ENCODE peak calls at places on chromosomes 13 and 19, in four cellular contexts. One of them, this sample, is unnamed.

GRCh38 chr13:19822673-19823072 is 39.9 kb upstream of the PSPC1 start:
- DNase-seq in Jurkat, Clone E6-1: no peak
- DNase-seq in astrocyte of the spinal cord: no peak
- DNase-seq in fibroblast of mammary gland: peak; percentile 13
- DNase-seq in this sample: no peak

GRCh38 chr13:99374994-99375805 is 68.0 kb upstream of the GPR183 start:
- DNase-seq in Jurkat, Clone E6-1: no peak
- DNase-seq in astrocyte of the spinal cord: no peak
- DNase-seq in fibroblast of mammary gland: no peak
- DNase-seq in this sample: no peak

GRCh38 chr19:57978586-57979289 is 4.4 kb upstream of the C19orf18 start:
- DNase-seq in Jurkat, Clone E6-1: no peak
- DNase-seq in astrocyte of the spinal cord: peak; percentile 31
- DNase-seq in fibroblast of mammary gland: peak; percentile 8
- DNase-seq in this sample: peak; percentile 8

GRCh38 chr13:33352520-33352919 is 67.0 kb upstream of the STARD13 start:
- DNase-seq in Jurkat, Clone E6-1: no peak
- DNase-seq in astrocyte of the spinal cord: no peak
- DNase-seq in fibroblast of mammary gland: no peak
- DNase-seq in this sample: no peak

GRCh38 chr19:6536138-6536671 is 5.4 kb downstream of the TNFSF9 start:
- DNase-seq in Jurkat, Clone E6-1: peak; percentile 99
- DNase-seq in astrocyte of the spinal cord: peak; percentile 13
- DNase-seq in fibroblast of mammary gland: peak; percentile 41
- DNase-seq in this sample: peak; percentile 33

GRCh38 chr13:99687728-99688397 is 186.6 kb downstream of the TM9SF2 start:
- DNase-seq in Jurkat, Clone E6-1: no peak
- DNase-seq in astrocyte of the spinal cord: peak; percentile 64
- DNase-seq in fibroblast of mammary gland: no peak
- DNase-seq in this sample: no peak

GRCh38 chr13:36006895-36007294 is 124.3 kb downstream of the DCLK1 start:
- DNase-seq in Jurkat, Clone E6-1: no peak
- DNase-seq in astrocyte of the spinal cord: no peak
- DNase-seq in fibroblast of mammary gland: no peak
- DNase-seq in this sample: no peak

GRCh38 chr13:59112375-59112774 is 1051.4 kb downstream of the DIAPH3 start:
- DNase-seq in Jurkat, Clone E6-1: peak; percentile 16
- DNase-seq in astrocyte of the spinal cord: peak; percentile 98
- DNase-seq in fibroblast of mammary gland: peak; percentile 96
- DNase-seq in this sample: peak; percentile 12

GRCh38 chr19:41816761-41817160 is 20.4 kb downstream of the CEACAM3 start:
- DNase-seq in Jurkat, Clone E6-1: no peak
- DNase-seq in astrocyte of the spinal cord: no peak
- DNase-seq in fibroblast of mammary gland: no peak
- DNase-seq in this sample: no peak

GRCh38 chr13:19185086-19185864 is 3.7 kb upstream of the TUBA3C start:
- DNase-seq in Jurkat, Clone E6-1: no peak
- DNase-seq in astrocyte of the spinal cord: no peak
- DNase-seq in fibroblast of mammary gland: no peak
- DNase-seq in this sample: no peak

GRCh38 chr13:53605306-53605705 is 576.7 kb downstream of the OLFM4 start:
- DNase-seq in Jurkat, Clone E6-1: no peak
- DNase-seq in astrocyte of the spinal cord: no peak
- DNase-seq in fibroblast of mammary gland: no peak
- DNase-seq in this sample: no peak

GRCh38 chr13:89401209-89401810 is 1730.1 kb downstream of the SLITRK5 start:
- DNase-seq in Jurkat, Clone E6-1: no peak
- DNase-seq in astrocyte of the spinal cord: peak; percentile 80
- DNase-seq in fibroblast of mammary gland: peak; percentile 77
- DNase-seq in this sample: peak; percentile 92

GRCh38 chr13:40287428-40287827 is 379.0 kb downstream of the FOXO1 start:
- DNase-seq in Jurkat, Clone E6-1: no peak
- DNase-seq in astrocyte of the spinal cord: no peak
- DNase-seq in fibroblast of mammary gland: no peak
- DNase-seq in this sample: no peak

GRCh38 chr13:74868044-74868443 is 613.9 kb downstream of the TBC1D4 start:
- DNase-seq in Jurkat, Clone E6-1: no peak
- DNase-seq in astrocyte of the spinal cord: no peak
- DNase-seq in fibroblast of mammary gland: peak; percentile 61
- DNase-seq in this sample: peak; percentile 83

DNA sequence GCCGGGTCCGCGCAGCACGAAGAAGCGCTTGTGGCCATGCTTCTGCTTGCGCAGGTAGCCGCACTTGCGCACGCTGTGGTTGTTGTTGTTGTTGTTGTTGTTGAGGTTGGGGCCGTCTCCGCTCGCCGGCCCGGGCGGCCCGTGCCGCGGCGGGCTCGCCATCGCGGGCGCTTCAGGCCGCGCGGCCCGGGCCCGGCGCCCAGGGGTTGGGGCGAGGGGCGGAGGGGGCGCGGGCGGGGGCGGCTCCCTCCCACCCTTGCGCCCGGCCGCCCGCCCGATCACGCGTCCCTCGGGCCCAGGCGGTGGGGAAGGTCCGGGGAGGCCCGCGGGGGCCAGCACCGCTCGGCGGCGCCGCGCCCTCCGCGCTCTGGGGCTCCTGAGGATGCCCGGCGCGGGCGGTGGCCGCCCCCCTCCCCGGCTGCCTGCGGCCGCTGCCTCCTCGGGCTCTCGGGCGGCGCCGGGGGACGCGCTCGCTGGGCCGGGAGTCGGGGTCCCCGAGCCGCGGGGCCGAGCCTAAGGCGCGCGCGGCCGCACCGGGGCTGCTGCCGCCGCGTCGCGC is 412 bp downstream of the IRS2 start:
- DNase-seq in Jurkat, Clone E6-1: no peak
- DNase-seq in astrocyte of the spinal cord: no peak
- DNase-seq in fibroblast of mammary gland: no peak
- DNase-seq in this sample: no peak
- H3K4me3 ChIP-seq in Jurkat, Clone E6-1: no peak overlapping the region
- H3K4me3 ChIP-seq in astrocyte of the spinal cord: peak overlapping the region; percentile 52
- H3K4me3 ChIP-seq in fibroblast of mammary gland: peak overlapping the region; percentile 63
- H3K4me3 ChIP-seq in this sample: peak overlapping the region; percentile 71

DNA sequence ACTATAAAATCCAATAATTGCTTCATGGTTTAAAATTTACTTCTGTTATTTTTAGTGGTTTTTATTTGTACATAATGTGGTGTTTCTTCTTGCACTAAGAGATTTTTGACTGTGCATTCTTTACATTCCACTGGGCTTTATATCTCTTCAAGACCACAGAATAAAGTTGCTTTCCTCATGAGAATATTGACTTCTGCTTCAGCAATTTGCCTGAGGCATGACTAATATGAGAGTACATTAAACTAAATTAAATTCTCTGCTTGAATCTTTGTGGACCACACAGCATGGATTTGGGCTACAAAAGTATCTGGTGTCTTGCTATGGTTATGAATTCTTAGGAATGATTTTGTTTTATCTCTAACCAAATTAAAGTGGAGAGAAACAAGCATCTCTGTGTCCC is 1463.4 kb upstream of the PCDH20 start:
- DNase-seq in Jurkat, Clone E6-1: no peak
- DNase-seq in astrocyte of the spinal cord: peak; percentile 60
- DNase-seq in fibroblast of mammary gland: peak; percentile 76
- DNase-seq in this sample: no peak
- H3K4me3 ChIP-seq in Jurkat, Clone E6-1: no peak overlapping the region
- H3K4me3 ChIP-seq in astrocyte of the spinal cord: no peak overlapping the region
- H3K4me3 ChIP-seq in fibroblast of mammary gland: no peak overlapping the region
- H3K4me3 ChIP-seq in this sample: no peak overlapping the region

DNA sequence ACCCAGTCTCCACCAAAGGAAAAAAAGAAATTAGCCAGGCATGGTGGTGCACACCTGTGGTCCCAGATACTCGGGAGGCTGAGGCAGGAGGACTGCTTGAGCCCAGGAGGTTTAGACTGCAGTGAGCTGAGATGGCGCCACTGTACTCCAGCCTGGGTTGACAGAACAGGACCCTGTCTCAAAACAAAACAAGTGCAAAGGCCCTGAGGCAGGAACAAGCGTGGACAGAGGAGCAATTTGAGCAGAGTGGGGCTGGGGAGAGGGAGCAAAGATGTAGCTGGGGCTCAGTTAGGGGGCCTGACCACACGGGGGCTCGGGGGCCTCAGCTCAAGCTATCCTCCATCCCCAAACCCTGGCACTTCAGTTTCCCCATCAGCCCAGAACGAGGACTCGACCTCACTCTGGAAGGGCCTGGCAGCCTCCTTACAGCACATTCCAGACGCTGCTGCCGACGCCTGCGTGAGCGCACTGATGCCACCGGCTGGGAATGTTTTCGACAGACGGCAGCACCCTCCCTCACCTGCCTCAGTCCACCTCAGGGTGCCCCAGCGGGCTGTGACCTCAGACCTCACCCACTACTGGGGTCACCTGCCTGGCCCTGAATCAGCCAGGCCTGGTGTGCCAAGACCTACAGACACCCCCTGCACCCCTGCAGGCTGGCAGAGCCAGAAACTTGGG is 1.8 kb upstream of the POLRMT start:
- DNase-seq in Jurkat, Clone E6-1: no peak
- DNase-seq in astrocyte of the spinal cord: no peak
- DNase-seq in fibroblast of mammary gland: no peak
- DNase-seq in this sample: no peak
- H3K4me3 ChIP-seq in Jurkat, Clone E6-1: no peak overlapping the region
- H3K4me3 ChIP-seq in astrocyte of the spinal cord: no peak overlapping the region
- H3K4me3 ChIP-seq in fibroblast of mammary gland: no peak overlapping the region
- H3K4me3 ChIP-seq in this sample: no peak overlapping the region

GRCh38 chr13:106480511-106480910 is 55.0 kb downstream of the EFNB2 start:
- DNase-seq in Jurkat, Clone E6-1: no peak
- DNase-seq in astrocyte of the spinal cord: no peak
- DNase-seq in fibroblast of mammary gland: no peak
- DNase-seq in this sample: no peak

GRCh38 chr13:106484755-106485193 is 50.7 kb downstream of the EFNB2 start:
- DNase-seq in Jurkat, Clone E6-1: no peak
- DNase-seq in astrocyte of the spinal cord: no peak
- DNase-seq in fibroblast of mammary gland: peak; percentile 33
- DNase-seq in this sample: no peak

GRCh38 chr13:106486287-106486686 is 49.2 kb downstream of the EFNB2 start:
- DNase-seq in Jurkat, Clone E6-1: no peak
- DNase-seq in astrocyte of the spinal cord: no peak
- DNase-seq in fibroblast of mammary gland: no peak
- DNase-seq in this sample: no peak

GRCh38 chr13:106481919-106482318 is 53.5 kb downstream of the EFNB2 start:
- DNase-seq in Jurkat, Clone E6-1: no peak
- DNase-seq in astrocyte of the spinal cord: no peak
- DNase-seq in fibroblast of mammary gland: no peak
- DNase-seq in this sample: no peak

GRCh38 chr13:106484084-106484754 is 51.2 kb downstream of the EFNB2 start:
- DNase-seq in Jurkat, Clone E6-1: no peak
- DNase-seq in astrocyte of the spinal cord: no peak
- DNase-seq in fibroblast of mammary gland: peak; percentile 29
- DNase-seq in this sample: no peak
- H3K4me3 ChIP-seq in Jurkat, Clone E6-1: no peak overlapping the region
- H3K4me3 ChIP-seq in astrocyte of the spinal cord: no peak overlapping the region
- H3K4me3 ChIP-seq in fibroblast of mammary gland: no peak overlapping the region
- H3K4me3 ChIP-seq in this sample: no peak overlapping the region

GRCh38 chr19:56838680-56838929 is 1.9 kb downstream of the PEG3 start:
- DNase-seq in Jurkat, Clone E6-1: no peak
- DNase-seq in astrocyte of the spinal cord: no peak
- DNase-seq in fibroblast of mammary gland: no peak
- DNase-seq in this sample: no peak

GRCh38 chr19:56837004-56837403 is 3.5 kb downstream of the PEG3 start:
- DNase-seq in Jurkat, Clone E6-1: no peak
- DNase-seq in astrocyte of the spinal cord: no peak
- DNase-seq in fibroblast of mammary gland: no peak
- DNase-seq in this sample: no peak

GRCh38 chr19:56838930-56839664 is 1.4 kb downstream of the PEG3 start:
- DNase-seq in Jurkat, Clone E6-1: no peak
- DNase-seq in astrocyte of the spinal cord: peak; percentile 70
- DNase-seq in fibroblast of mammary gland: peak; percentile 89
- DNase-seq in this sample: peak; percentile 41

GRCh38 chr19:56837492-56837891 is 3.0 kb downstream of the PEG3 start:
- DNase-seq in Jurkat, Clone E6-1: no peak
- DNase-seq in astrocyte of the spinal cord: peak; percentile 0
- DNase-seq in fibroblast of mammary gland: peak; percentile 45
- DNase-seq in this sample: no peak

GRCh38 chr19:56837892-56838679 is 2.4 kb downstream of the PEG3 start:
- DNase-seq in Jurkat, Clone E6-1: no peak
- DNase-seq in astrocyte of the spinal cord: peak; percentile 4
- DNase-seq in fibroblast of mammary gland: peak; percentile 39
- DNase-seq in this sample: no peak
- H3K4me3 ChIP-seq in Jurkat, Clone E6-1: no peak overlapping the region
- H3K4me3 ChIP-seq in astrocyte of the spinal cord: peak overlapping the region; percentile 20
- H3K4me3 ChIP-seq in fibroblast of mammary gland: peak overlapping the region; percentile 40
- H3K4me3 ChIP-seq in this sample: peak overlapping the region; percentile 14

GRCh38 chr19:38388310-38389100 is at the start of gene SPRED3:
- DNase-seq in Jurkat, Clone E6-1: no peak
- DNase-seq in astrocyte of the spinal cord: no peak
- DNase-seq in fibroblast of mammary gland: no peak
- DNase-seq in this sample: no peak

GRCh38 chr19:38387550-38388309 is at the start of gene GGN:
- DNase-seq in Jurkat, Clone E6-1: peak; percentile 78
- DNase-seq in astrocyte of the spinal cord: peak; percentile 97
- DNase-seq in fibroblast of mammary gland: peak; percentile 94
- DNase-seq in this sample: peak; percentile 90

GRCh38 chr19:38389101-38389925 is 816 bp downstream of the SPRED3 start:
- DNase-seq in Jurkat, Clone E6-1: no peak
- DNase-seq in astrocyte of the spinal cord: peak; percentile 84
- DNase-seq in fibroblast of mammary gland: peak; percentile 81
- DNase-seq in this sample: peak; percentile 81

GRCh38 chr19:38391911-38392464 is 3.5 kb downstream of the SPRED3 start:
- DNase-seq in Jurkat, Clone E6-1: no peak
- DNase-seq in astrocyte of the spinal cord: no peak
- DNase-seq in fibroblast of mammary gland: no peak
- DNase-seq in this sample: no peak

DNA sequence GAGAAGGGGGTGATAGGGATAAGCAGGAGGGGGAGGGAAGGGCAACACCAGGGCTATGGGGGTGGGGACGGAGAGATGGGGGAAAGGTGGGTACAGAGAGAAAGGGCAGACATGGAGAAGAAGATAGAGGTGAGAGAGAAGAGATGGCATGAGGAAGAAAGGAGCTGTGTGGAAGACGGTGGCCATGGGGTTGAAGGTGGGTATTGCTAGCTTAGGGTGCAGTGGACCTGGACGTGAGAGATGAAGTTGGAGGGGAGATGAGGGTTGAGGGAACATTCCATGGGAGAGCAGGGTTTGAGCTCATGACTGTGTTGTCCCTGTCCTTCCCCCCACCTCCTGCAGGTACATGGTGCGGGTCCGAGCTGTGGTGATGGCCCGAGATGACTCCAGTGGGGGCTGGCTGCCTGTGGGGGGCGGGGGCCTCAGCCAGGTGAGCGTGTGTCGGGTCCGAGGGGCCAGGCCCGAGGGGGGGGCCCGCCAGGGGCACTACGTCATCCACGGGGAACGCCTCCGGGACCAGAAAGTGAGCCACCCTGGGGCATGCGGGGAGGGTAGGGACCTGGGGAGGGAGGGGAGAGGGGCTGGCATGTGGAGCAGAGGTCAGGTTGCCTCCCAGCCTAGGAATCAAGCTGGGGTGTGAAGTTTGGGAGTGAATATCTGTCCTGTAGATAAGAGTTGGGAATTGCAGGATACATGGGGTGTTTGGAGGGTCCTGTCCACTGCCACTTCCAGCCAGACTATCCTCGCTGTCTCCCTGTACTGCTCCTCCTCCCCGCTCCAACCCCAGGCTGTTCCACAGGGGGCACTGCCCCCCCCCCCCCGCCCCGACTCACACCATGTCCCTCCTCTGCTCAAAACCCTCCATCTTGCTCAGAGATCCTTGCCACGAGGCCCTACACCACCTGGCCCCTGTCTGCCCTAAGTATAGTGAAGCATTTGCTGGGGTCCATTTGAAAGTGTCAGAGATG is 1.7 kb downstream of the SPRED3 start:
- DNase-seq in Jurkat, Clone E6-1: no peak
- DNase-seq in astrocyte of the spinal cord: no peak
- DNase-seq in fibroblast of mammary gland: no peak
- DNase-seq in this sample: no peak
- H3K4me3 ChIP-seq in Jurkat, Clone E6-1: no peak overlapping the region
- H3K4me3 ChIP-seq in astrocyte of the spinal cord: peak overlapping the region; percentile 82
- H3K4me3 ChIP-seq in fibroblast of mammary gland: peak overlapping the region; percentile 85
- H3K4me3 ChIP-seq in this sample: no peak overlapping the region

GRCh38 chr13:98147521-98147920 is 4.6 kb downstream of the FARP1 start:
- DNase-seq in Jurkat, Clone E6-1: no peak
- DNase-seq in astrocyte of the spinal cord: peak; percentile 13
- DNase-seq in fibroblast of mammary gland: no peak
- DNase-seq in this sample: no peak
- H3K4me3 ChIP-seq in Jurkat, Clone E6-1: no peak overlapping the region
- H3K4me3 ChIP-seq in astrocyte of the spinal cord: no peak overlapping the region
- H3K4me3 ChIP-seq in fibroblast of mammary gland: no peak overlapping the region
- H3K4me3 ChIP-seq in this sample: no peak overlapping the region

This sample was measured in bronchial epithelial cell.